ENCODE peak calls at places on chromosomes 4 and X, in six cellular contexts. X is stimulated activated CD4-positive, alpha-beta T cell treated with anti-CD3 and anti-CD28 coated beads, Interleukin-15, amount 100 ng/mL, for 1 hour; K is ELR; S is activated T-cell treated with anti-CD3 and anti-CD28 coated beads for 1 hour; U is T-helper 1 cell; L is endodermal cell. O is an unnamed sample.

GRCh38 chrX:19904778-19905367 is 17.5 kb upstream of the SH3KBP1 start:
- DNase-seq in X (no peak), K (peak), S (no peak), U (no peak), L (no peak), O (peak)

GRCh38 chr4:73868206-73869129 is 725 bp upstream of the CXCL1 start:
- DNase-seq in X (no peak), K (peak), S (no peak), U (no peak), L (no peak), O (no peak)

GRCh38 chrX:53685711-53686110 is 808 bp downstream of the HUWE1 start:
- DNase-seq in X (no peak), K (peak), S (no peak), U (no peak), L (no peak), O (no peak)

GRCh38 chr4:118284169-118284568 is 68.6 kb downstream of the PRSS12 start:
- DNase-seq in X (no peak), K (no peak), S (no peak), U (no peak), L (no peak), O (no peak)

GRCh38 chrX:45681891-45682290 is 481.2 kb upstream of the DIPK2B start:
- DNase-seq in X (no peak), K (no peak), S (no peak), U (no peak), L (no peak), O (peak)

GRCh38 chr4:74953647-74954046 is 20.7 kb downstream of the PARM1 start:
- DNase-seq in X (no peak), K (no peak), S (no peak), U (no peak), L (no peak), O (no peak)

GRCh38 chrX:46754450-46755075 is 4.4 kb downstream of the SLC9A7 start:
- DNase-seq in X (no peak), K (no peak), S (no peak), U (no peak), L (no peak), O (no peak)

GRCh38 chr4:8707045-8707781 is 114.6 kb downstream of the CPZ start:
- DNase-seq in X (no peak), K (no peak), S (no peak), U (no peak), L (peak), O (no peak)

GRCh38 chr4:3190549-3190948 is 58.4 kb upstream of the MSANTD1 start:
- DNase-seq in X (no peak), K (no peak), S (no peak), U (no peak), L (peak), O (no peak)

GRCh38 chr4:165106518-165106917 is 6.1 kb downstream of the TMEM192 start:
- DNase-seq in X (no peak), K (no peak), S (no peak), U (no peak), L (no peak), O (no peak)

GRCh38 chrX:1661048-1661921 is 46.4 kb downstream of the ASMT start:
- DNase-seq in X (peak), K (no peak), S (peak), U (peak), L (peak), O (peak)

GRCh38 chr4:103867311-103867710 is 147.5 kb upstream of the TACR3 start:
- DNase-seq in X (no peak), K (no peak), S (no peak), U (no peak), L (no peak), O (no peak)

GRCh38 chr4:65599335-65599734 is 71.0 kb downstream of the EPHA5 start:
- DNase-seq in X (no peak), K (peak), S (no peak), U (no peak), L (no peak), O (no peak)

GRCh38 chrX:150365953-150366911 is 3.1 kb downstream of the MAMLD1 start:
- DNase-seq in X (no peak), K (peak), S (no peak), U (no peak), L (peak), O (no peak)

GRCh38 chr4:127249066-127249766 is 383.5 kb upstream of the INTU start:
- DNase-seq in X (no peak), K (peak), S (no peak), U (no peak), L (no peak), O (no peak)